ENCODE peak calls at places on chromosomes 5 and 9, in eight cellular contexts. D is lower lobe of right lung; Q is activated CD4-positive, alpha-beta T cell treated with anti-CD3 and anti-CD28 coated beads, Interleukin-2, amount 50 U/mL, for 1 hour; C is brain microvascular endothelial cell; N is left cardiac atrium; M is activated CD8-positive, alpha-beta memory T cell treated with anti-CD3 and anti-CD28 coated beads for 48 hours; E is stimulated activated naive CD4-positive, alpha-beta T cell; L is iris pigment epithelial cell. R is an unnamed sample.

GRCh38 chr9:134320916-134321570 is 5.2 kb upstream of the RXRA start:
- DNase-seq in Q (no peak), L (no peak), M (no peak), E (no peak), D (peak), N (peak), C (no peak), R (peak)

GRCh38 chr5:43038523-43038989 is 1.6 kb downstream of the ANXA2R start:
- DNase-seq in E (no peak), L (peak), D (no peak), N (peak), M (no peak), C (peak), Q (peak), R (no peak)

GRCh38 chr9:134918646-134919045 is 934 bp upstream of the FCN1 start:
- DNase-seq in E (no peak), L (no peak), N (no peak), M (no peak), D (no peak), Q (no peak), C (no peak), R (no peak)

GRCh38 chr9:18347381-18348084 is 126.4 kb upstream of the ADAMTSL1 start:
- DNase-seq in M (no peak), E (no peak), L (peak), N (no peak), Q (no peak), C (no peak), D (no peak), R (no peak)

GRCh38 chr5:57495285-57495684 is 12.7 kb upstream of the ACTBL2 start:
- DNase-seq in L (no peak), C (no peak), N (no peak), Q (peak), D (peak), M (no peak), E (peak), R (no peak)

GRCh38 chr5:7873216-7873615 is 4.3 kb downstream of the MTRR start:
- DNase-seq in N (no peak), E (no peak), Q (no peak), M (no peak), L (no peak), C (no peak), D (no peak), R (no peak)

GRCh38 chr5:64180661-64181343 is 15.2 kb downstream of the RNF180 start:
- DNase-seq in L (peak), M (no peak), D (no peak), N (peak), Q (no peak), C (no peak), E (no peak), R (no peak)

GRCh38 chr9:27335088-27335487 is 38.1 kb upstream of the EQTN start:
- DNase-seq in D (no peak), M (no peak), C (no peak), E (no peak), L (no peak), Q (no peak), N (no peak), R (no peak)

GRCh38 chr9:4099961-4100360 is 199.9 kb downstream of the GLIS3 start:
- DNase-seq in E (no peak), N (no peak), M (no peak), L (peak), Q (no peak), C (no peak), D (no peak), R (no peak)

GRCh38 chr9:14912849-14913248 is 2.6 kb upstream of the FREM1 start:
- DNase-seq in L (no peak), C (no peak), E (no peak), Q (no peak), M (no peak), N (no peak), D (no peak), R (no peak)

GRCh38 chr5:158451203-158451982 is 592.4 kb upstream of the CLINT1 start:
- DNase-seq in L (peak), C (peak), M (no peak), Q (no peak), N (peak), D (no peak), E (no peak), R (no peak)

GRCh38 chr5:51872144-51872543 is 488.9 kb downstream of the ISL1 start:
- DNase-seq in C (no peak), N (no peak), D (no peak), E (no peak), Q (no peak), L (no peak), M (no peak), R (no peak)

GRCh38 chr5:142902188-142902965 is 132.2 kb downstream of the ARHGAP26 start:
- DNase-seq in D (no peak), M (no peak), L (peak), Q (no peak), E (no peak), N (no peak), C (no peak), R (no peak)

GRCh38 chr5:14190194-14191164 is 47.3 kb downstream of the TRIO start:
- DNase-seq in C (peak), L (peak), D (no peak), Q (no peak), M (no peak), N (peak), E (no peak), R (no peak)